ENCODE peak calls at places on chromosomes 2 and 18, in five cellular contexts. A is K562, C is prostate gland, F is breast epithelium, S is transverse colon. M is an unnamed sample.

GRCh38 chr2:118016911-118017310 is 3.0 kb upstream of the CCDC93 start:
- DNase-seq in F (no peak), S (no peak), A (no peak), C (no peak), M (no peak)

GRCh38 chr2:168568476-168569227 is 112.6 kb downstream of the CERS6 start:
- DNase-seq in S (no peak), C (no peak), A (no peak), F (no peak), M (no peak)

GRCh38 chr2:217993817-217994459 is 8.9 kb downstream of the TNS1 start:
- DNase-seq in A (peak; percentile 88), F (no peak), S (peak; percentile 66), C (no peak), M (no peak)

GRCh38 chr2:240360645-240361475 is 74.6 kb upstream of the GPC1 start:
- DNase-seq in A (no peak), C (no peak), F (no peak), S (no peak), M (no peak)

GRCh38 chr2:215981135-215981534 is 32.2 kb downstream of the MREG start:
- DNase-seq in S (no peak), C (no peak), A (no peak), F (no peak), M (no peak)

GRCh38 chr2:234427081-234428058 is 69.5 kb downstream of the ARL4C start:
- DNase-seq in S (no peak), C (no peak), F (no peak), A (no peak), M (no peak)

GRCh38 chr2:229713371-229714079 is 830 bp downstream of the DNER start:
- DNase-seq in F (no peak), C (no peak), A (no peak), S (no peak), M (no peak)

GRCh38 chr2:170335351-170335750 is 157.4 kb downstream of the MYO3B start:
- DNase-seq in F (no peak), S (no peak), A (no peak), C (no peak), M (no peak)

GRCh38 chr2:109266998-109267854 is 138.2 kb downstream of the SH3RF3 start:
- DNase-seq in S (no peak), F (no peak), A (no peak), C (no peak), M (no peak)

GRCh38 chr2:18525236-18525635 is 35.2 kb downstream of the RDH14 start:
- DNase-seq in C (no peak), S (no peak), A (no peak), F (no peak), M (no peak)

GRCh38 chr2:239710953-239711861 is 310.4 kb upstream of the HDAC4 start:
- DNase-seq in A (no peak), C (no peak), F (peak; percentile 28), S (no peak), M (no peak)

GRCh38 chr18:13175754-13176210 is 42.8 kb upstream of the LDLRAD4 start:
- DNase-seq in F (no peak), A (peak; percentile 1), S (no peak), C (no peak), M (no peak)

GRCh38 chr2:71843391-71843850 is 304.2 kb downstream of the CYP26B1 start:
- DNase-seq in C (no peak), F (no peak), S (no peak), A (no peak), M (peak; percentile 83)

GRCh38 chr2:190941571-190941970 is 61.0 kb downstream of the GLS start:
- DNase-seq in S (no peak), A (no peak), F (no peak), C (no peak), M (no peak)

GRCh38 chr2:231604101-231604684 is 11.5 kb downstream of the TEX44 start:
- DNase-seq in C (peak; percentile 28), F (peak; percentile 65), A (no peak), S (peak; percentile 61), M (no peak)

GRCh38 chr2:168726375-168726774 is 76.1 kb upstream of the NOSTRIN start:
- DNase-seq in A (no peak), S (no peak), C (no peak), F (no peak), M (no peak)

GRCh38 chr2:66434679-66435548 is at the start of gene MEIS1:
- DNase-seq in C (peak; percentile 92), A (peak; percentile 76), F (peak; percentile 89), S (peak; percentile 80), M (no peak)

GRCh38 chr2:74602553-74603281 is 45.4 kb downstream of the M1AP start:
- DNase-seq in S (no peak), C (no peak), A (no peak), F (no peak), M (no peak)

GRCh38 chr2:242098445-242099128 is 229.1 kb downstream of the RTP5 start:
- DNase-seq in F (no peak), A (peak; percentile 16), C (no peak), S (no peak), M (no peak)

GRCh38 chr2:120937736-120938131 is 202.1 kb downstream of the GLI2 start:
- DNase-seq in S (no peak), F (no peak), C (no peak), A (no peak), M (no peak)

GRCh38 chr2:132936261-132936660 is 266.3 kb upstream of the LYPD1 start:
- DNase-seq in F (no peak), C (no peak), A (no peak), S (no peak), M (no peak)

GRCh38 chr2:108583903-108584520 is 49.7 kb downstream of the LIMS1 start:
- DNase-seq in C (peak; percentile 70), A (peak; percentile 58), S (peak; percentile 66), F (no peak), M (no peak)

GRCh38 chr18:24160086-24160485 is 21.2 kb downstream of the CABYR start:
- DNase-seq in C (no peak), F (no peak), S (no peak), A (no peak), M (no peak)

GRCh38 chr2:177260398-177260797 is 4.1 kb downstream of the NFE2L2 start:
- DNase-seq in A (no peak), F (no peak), S (no peak), C (no peak), M (no peak)

GRCh38 chr18:6249110-6249680 is 165.5 kb downstream of the L3MBTL4 start:
- DNase-seq in C (no peak), S (no peak), A (no peak), F (no peak), M (no peak)

GRCh38 chr2:28716265-28716865 is 35.3 kb upstream of the PPP1CB start:
- DNase-seq in F (no peak), C (peak; percentile 93), A (no peak), S (peak; percentile 54), M (no peak)

GRCh38 chr2:138722316-138722715 is 57.9 kb downstream of the NXPH2 start:
- DNase-seq in A (no peak), F (peak; percentile 69), S (no peak), C (no peak), M (no peak)

DNA sequence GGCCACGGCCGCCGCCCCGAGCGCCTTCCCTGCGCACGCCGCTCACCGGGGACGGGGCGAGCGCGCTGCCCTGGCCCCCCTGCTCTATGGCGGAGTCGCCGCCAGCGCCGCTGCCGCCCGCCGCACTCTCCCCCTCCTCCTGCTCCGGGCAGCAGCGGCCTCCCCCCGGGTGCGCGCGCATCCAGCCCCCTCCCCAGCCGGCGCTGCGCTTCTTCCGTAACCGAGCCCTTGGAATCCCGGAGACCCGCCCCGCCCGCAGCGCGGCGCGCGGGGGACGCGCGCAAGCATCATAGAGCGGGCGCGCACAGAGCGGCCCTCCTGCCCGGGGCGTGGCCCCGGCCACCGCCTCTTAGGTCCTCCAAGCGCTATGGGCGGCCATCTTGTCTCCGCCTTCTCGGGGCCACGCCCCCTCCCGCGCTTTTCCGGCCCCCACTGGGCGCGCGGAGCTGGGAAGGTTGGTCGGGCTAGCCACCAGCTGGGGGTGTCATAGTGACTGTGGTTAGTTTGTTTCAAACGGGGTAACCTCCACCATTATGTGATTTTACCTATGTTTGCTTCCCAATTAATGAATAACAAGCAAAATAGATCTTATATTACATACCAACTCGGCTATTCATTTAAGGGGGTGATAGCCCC is at the start of gene MBD2:
- DNase-seq in C (peak; percentile 93), F (peak; percentile 90), S (peak; percentile 96), A (peak; percentile 89), M (peak; percentile 93)
- TF ChIP-seq POLR2A in C (peak; percentile 76), F (peak; percentile 20), S (peak; percentile 71), A (no peak), M (peak; percentile 66)

DNA sequence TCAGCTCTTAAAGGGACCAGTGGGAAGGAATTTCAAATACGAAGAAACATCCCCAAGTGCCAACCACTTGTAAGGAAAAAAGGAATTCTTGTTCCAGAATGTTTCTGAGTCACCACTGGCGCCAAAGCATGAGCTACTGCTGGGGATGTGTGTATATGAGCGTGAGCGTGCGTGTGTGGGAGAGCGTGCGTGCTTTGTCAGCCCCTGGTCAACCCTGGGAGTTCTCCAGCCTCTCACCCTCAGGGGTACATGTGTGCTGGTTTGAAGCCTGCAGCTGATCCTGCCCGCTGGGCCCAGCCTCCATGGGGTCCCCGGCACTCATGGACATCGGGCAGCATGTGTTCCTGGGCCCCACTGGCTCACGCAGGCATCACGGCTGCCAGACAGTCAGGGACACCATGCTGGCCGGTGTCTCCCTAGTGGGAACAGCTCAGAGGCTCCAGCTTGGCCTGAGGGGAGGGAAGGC is 17.1 kb downstream of the HS6ST1 start:
- DNase-seq in C (no peak), A (no peak), F (no peak), S (no peak), M (no peak)
- TF ChIP-seq POLR2AphosphoS5 in C (no peak), A (no peak), F (no peak), S (peak; percentile 56), M (peak; percentile 6)

DNA sequence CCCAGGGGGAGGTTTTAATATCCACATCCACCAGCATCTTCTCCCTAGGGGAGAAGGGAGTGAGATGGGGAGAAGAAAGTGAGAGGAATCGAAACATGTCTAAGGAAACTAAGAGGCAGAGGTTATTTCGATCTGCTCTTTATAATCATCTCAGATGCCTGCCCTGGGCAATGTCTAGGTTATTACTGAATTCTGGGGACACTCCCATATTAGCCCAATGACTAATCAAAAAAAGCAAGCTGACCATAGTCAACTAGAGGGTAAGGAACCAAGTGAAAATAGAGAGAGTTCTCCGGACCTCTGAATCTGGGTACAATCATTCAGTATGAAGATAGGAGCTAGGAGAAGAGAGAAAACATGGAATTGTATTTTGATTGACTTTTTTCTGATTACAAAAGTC is 56.7 kb upstream of the EML4 start:
- DNase-seq in A (no peak), C (no peak), F (no peak), S (no peak), M (no peak)
- H3K4me1 ChIP-seq in A (no peaks in the 10 kb centered on the region), C (no peaks in the 10 kb centered on the region), F (peaks cover 4% of the 10 kb centered on the region), S (peaks cover 5% of the 10 kb centered on the region), M (peaks cover 13% of the 10 kb centered on the region)

GRCh38 chr2:23926750-23927627 is at the start of gene ATAD2B:
- DNase-seq in F (peak; percentile 91), S (peak; percentile 94), C (peak; percentile 91), A (peak; percentile 94), M (peak; percentile 91)
- TF ChIP-seq POLR2A in F (peak; percentile 35), S (peak; percentile 92), C (peak; percentile 85), A (peak; percentile 91), M (no peak)

DNA sequence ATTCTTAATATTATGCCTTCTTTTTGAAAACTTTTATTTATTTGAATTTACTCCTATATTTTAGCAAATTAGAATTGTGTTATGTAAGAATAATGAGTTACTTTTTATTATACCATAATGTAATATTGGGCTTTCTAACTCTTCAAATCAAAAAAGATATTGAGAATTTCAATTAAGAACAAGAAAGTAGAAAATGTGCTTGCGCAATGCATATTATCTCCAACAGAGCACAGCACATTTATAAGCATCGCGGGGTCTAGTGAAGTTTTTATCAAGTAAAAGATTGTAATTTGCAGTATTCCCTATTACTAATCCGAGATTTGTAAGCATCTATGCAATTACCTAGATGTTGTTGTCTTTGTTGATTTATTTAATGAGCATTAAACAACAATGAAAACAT is 829.1 kb upstream of the CNTNAP5 start:
- DNase-seq in C (no peak), A (no peak), F (no peak), S (no peak), M (no peak)
- TF ChIP-seq POLR2AphosphoS5 in C (no peak), A (no peak), F (no peak), S (no peak), M (no peak)